ENCODE peak calls at places on chromosomes 1 and 21, in four cellular contexts. B is H1, K is PC-3, C is GM23338. L is an unnamed sample.

GRCh38 chr21:31334648-31335121 is 9.4 kb downstream of the TIAM1 start:
- DNase-seq in K (no peak), C (no peak), B (no peak), L (no peak)

GRCh38 chr1:178344513-178345077 is 152.2 kb downstream of the CLEC20A start:
- DNase-seq in C (peak), B (no peak), K (peak), L (peak)

GRCh38 chr1:93990010-93990409 is 80.8 kb upstream of the GCLM start:
- DNase-seq in K (no peak), C (no peak), B (no peak), L (no peak)

GRCh38 chr1:7476861-7477534 is 294.1 kb upstream of the VAMP3 start:
- DNase-seq in B (no peak), K (no peak), C (no peak), L (no peak)

GRCh38 chr1:154742586-154742985 is 127.5 kb downstream of the KCNN3 start:
- DNase-seq in B (no peak), K (no peak), C (no peak), L (no peak)

GRCh38 chr1:56910441-56910985 is 55.3 kb downstream of the C8B start:
- DNase-seq in C (no peak), B (no peak), K (no peak), L (no peak)

GRCh38 chr21:39518845-39519205 is 67.1 kb downstream of the SH3BGR start:
- DNase-seq in C (no peak), K (no peak), B (no peak), L (no peak)

GRCh38 chr21:44874240-44874496 is 678 bp upstream of the PTTG1IP start:
- DNase-seq in K (no peak), B (no peak), C (no peak), L (peak)

GRCh38 chr1:167836197-167836596 is 77.7 kb downstream of the ADCY10 start:
- DNase-seq in B (no peak), C (no peak), K (no peak), L (no peak)

GRCh38 chr1:40316595-40317393 is at the start of gene COL9A2:
- DNase-seq in B (no peak), C (peak), K (peak), L (peak)
- TF ChIP-seq EZH2 in B (peak), C (peak), K (no peak), L (no peak)

GRCh38 chr1:92482665-92483441 is 3.9 kb downstream of the GFI1 start:
- DNase-seq in C (peak), K (no peak), B (no peak), L (peak)
- TF ChIP-seq EZH2 in C (peak), K (no peak), B (peak), L (no peak)

DNA sequence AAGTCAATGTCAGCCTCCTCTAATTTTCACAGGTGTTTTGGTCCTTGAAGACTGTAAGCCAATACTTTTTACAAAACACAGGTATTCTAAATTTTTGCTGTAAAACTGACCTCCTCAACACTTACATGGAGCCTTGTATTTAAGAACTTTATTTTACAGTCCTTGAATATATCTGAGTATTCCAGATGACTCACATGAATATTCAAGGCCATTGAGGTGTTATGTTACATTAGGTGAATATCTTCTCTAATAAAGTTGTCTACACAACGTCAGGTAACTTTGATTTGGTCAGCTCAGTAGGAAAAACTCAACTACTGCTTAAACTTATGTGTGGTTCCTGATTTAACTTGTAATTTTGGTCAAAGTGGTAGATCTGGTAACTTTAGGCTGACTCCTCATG is 254.2 kb downstream of the OLFM3 start:
- DNase-seq in B (no peak), C (no peak), K (no peak), L (no peak)
- TF ChIP-seq EZH2 in B (no peak), C (no peak), K (no peak), L (no peak)

DNA sequence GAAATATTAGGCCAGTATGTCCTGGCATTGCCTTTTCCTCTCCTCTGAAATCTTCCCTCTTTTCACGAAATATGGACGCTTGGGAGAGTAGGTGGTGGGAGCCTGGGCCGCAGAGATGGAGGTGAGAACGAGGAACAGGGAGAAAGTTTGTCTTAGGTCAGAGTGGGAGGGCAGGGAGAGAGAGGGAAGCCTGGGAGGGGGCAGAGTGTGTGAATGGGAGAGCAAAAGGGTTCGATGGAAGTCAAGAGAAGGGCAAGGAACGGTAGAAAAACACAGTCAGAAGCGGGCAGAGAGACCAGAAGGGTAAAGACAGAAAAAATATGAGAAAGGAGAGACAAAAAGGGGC is 1.2 kb downstream of the TRABD2B start:
- DNase-seq in K (no peak), B (no peak), C (no peak), L (no peak)
- TF ChIP-seq EZH2 in K (no peak), B (no peak), C (no peak), L (peak)

GRCh38 chr1:59653968-59654367 is 160.8 kb upstream of the HOOK1 start:
- DNase-seq in B (no peak), K (no peak), C (no peak), L (no peak)
- TF ChIP-seq EZH2 in B (no peak), K (no peak), C (no peak), L (no peak)

GRCh38 chr1:35408925-35409324 is 140.4 kb downstream of the ZMYM4 start:
- DNase-seq in B (no peak), K (no peak), C (no peak), L (no peak)
- TF ChIP-seq EZH2 in B (no peak), K (no peak), C (no peak), L (no peak)

L was measured in A673.